ENCODE peak calls at places on chromosomes 11 and 22, in six cellular contexts. B is endodermal cell, P is stomach, R is iPS DF 6.9, J is psoas muscle, T is HCT116. S is an unnamed sample. For H3K9me3, the result is how much of the 10 kb centered on the place peaks cover.

GRCh38 chr11:68130121-68130520 is 8.9 kb upstream of the CHKA start:
- DNase-seq in B (no peak), P (no peak), R (no peak), J (no peak), T (no peak), S (no peak)

GRCh38 chr11:4025248-4025956 is 69.2 kb upstream of the RRM1 start:
- DNase-seq in B (no peak), P (no peak), R (no peak), J (no peak), T (no peak), S (no peak)

GRCh38 chr11:116373107-116373506 is 399.7 kb downstream of the BUD13 start:
- DNase-seq in B (no peak), P (no peak), R (no peak), J (no peak), T (no peak), S (no peak)

GRCh38 chr11:65781152-65781961 is 581 bp upstream of the AP5B1 start:
- DNase-seq in B (peak), P (no peak), R (no peak), J (peak), T (no peak), S (no peak)

GRCh38 chr11:46431211-46431610 is 39.6 kb upstream of the CHRM4 start:
- DNase-seq in B (peak), P (no peak), R (no peak), J (no peak), T (no peak), S (no peak)

GRCh38 chr22:27210111-27210739 is 552.8 kb downstream of the MIAT start:
- DNase-seq in B (no peak), P (no peak), R (no peak), J (no peak), T (no peak), S (no peak)

GRCh38 chr11:111733655-111734088 is 32.5 kb downstream of the PPP2R1B start:
- DNase-seq in B (peak), P (no peak), R (no peak), J (peak), T (no peak), S (no peak)

GRCh38 chr22:21652547-21653545 is 10.7 kb downstream of the SDF2L1 start:
- DNase-seq in B (no peak), P (no peak), R (no peak), J (no peak), T (no peak), S (no peak)

GRCh38 chr11:14249121-14249963 is 109.6 kb downstream of the RRAS2 start:
- DNase-seq in B (peak), P (peak), R (peak), J (peak), T (peak), S (peak)

GRCh38 chr22:37777122-37777687 is 30.5 kb upstream of the GCAT start:
- DNase-seq in B (no peak), P (peak), R (no peak), J (peak), T (peak), S (no peak)

GRCh38 chr11:86064236-86064803 is 4.6 kb downstream of the PICALM start:
- DNase-seq in B (no peak), P (no peak), R (no peak), J (no peak), T (no peak), S (no peak)

GRCh38 chr11:110777765-110778164 is 65.5 kb upstream of the ARHGAP20 start:
- DNase-seq in B (no peak), P (peak), R (no peak), J (no peak), T (no peak), S (no peak)

GRCh38 chr22:37538590-37539357 is 19.6 kb upstream of the CARD10 start:
- DNase-seq in B (peak), P (peak), R (peak), J (peak), T (peak), S (peak)

GRCh38 chr11:58164990-58165389 is 23.9 kb upstream of the OR9Q2 start:
- DNase-seq in B (no peak), P (no peak), R (no peak), J (no peak), T (no peak), S (no peak)

GRCh38 chr11:21646351-21646750 is 546.5 kb upstream of the ANO5 start:
- DNase-seq in B (no peak), P (no peak), R (no peak), J (no peak), T (no peak), S (no peak)

GRCh38 chr11:9550209-9550628 is 23.3 kb upstream of the WEE1 start:
- DNase-seq in B (no peak), P (no peak), R (no peak), J (no peak), T (no peak), S (no peak)

GRCh38 chr22:26606611-26607010 is 11.2 kb downstream of the CRYBB1 start:
- DNase-seq in B (no peak), P (no peak), R (no peak), J (no peak), T (no peak), S (no peak)

GRCh38 chr11:61295596-61295926 is 445 bp upstream of the VWCE start:
- DNase-seq in B (no peak), P (peak), R (no peak), J (no peak), T (no peak), S (no peak)

GRCh38 chr11:126492331-126492730 is 136.8 kb downstream of the ST3GAL4 start:
- DNase-seq in B (no peak), P (no peak), R (no peak), J (peak), T (no peak), S (no peak)

GRCh38 chr22:27844656-27845602 is 43.4 kb upstream of the MN1 start:
- DNase-seq in B (peak), P (no peak), R (no peak), J (no peak), T (no peak), S (no peak)

GRCh38 chr11:121553367-121553766 is 100.6 kb upstream of the SORL1-AS1 start:
- DNase-seq in B (no peak), P (no peak), R (no peak), J (no peak), T (no peak), S (no peak)

GRCh38 chr11:19786644-19787043 is 74.0 kb downstream of the NAV2 start:
- DNase-seq in B (no peak), P (no peak), R (no peak), J (no peak), T (no peak), S (no peak)

GRCh38 chr11:199004-199581 is 6.2 kb downstream of the SCGB1C1 start:
- DNase-seq in B (peak), P (peak), R (no peak), J (no peak), T (no peak), S (no peak)

GRCh38 chr11:131917634-131918384 is 547.4 kb downstream of the NTM start:
- DNase-seq in B (no peak), P (no peak), R (no peak), J (no peak), T (no peak), S (no peak)

GRCh38 chr11:36469063-36469462 is 41.0 kb downstream of the TRAF6 start:
- DNase-seq in B (peak), P (no peak), R (peak), J (no peak), T (no peak), S (no peak)

GRCh38 chr11:110032957-110033570 is 60.1 kb upstream of the ZC3H12C start:
- DNase-seq in B (no peak), P (no peak), R (no peak), J (no peak), T (no peak), S (no peak)

GRCh38 chr11:123196060-123196714 is 1.1 kb upstream of the CLMP start:
- DNase-seq in B (peak), P (no peak), R (no peak), J (no peak), T (no peak), S (no peak)

GRCh38 chr11:93611836-93612677 is 49.4 kb upstream of the CEP295 start:
- DNase-seq in B (no peak), P (peak), R (no peak), J (no peak), T (no peak), S (no peak)

GRCh38 chr11:74683941-74684481 is 47.2 kb downstream of the CHRDL2 start:
- DNase-seq in B (peak), P (no peak), R (no peak), J (peak), T (no peak), S (no peak)

GRCh38 chr22:30637701-30638114 is 2.1 kb downstream of the SLC35E4 start:
- DNase-seq in B (no peak), P (no peak), R (no peak), J (no peak), T (no peak), S (no peak)

GRCh38 chr11:5620606-5621521 is 3.9 kb upstream of the TRIM34 start:
- DNase-seq in B (no peak), P (no peak), R (no peak), J (no peak), T (no peak), S (no peak)

GRCh38 chr22:38397189-38398097 is 57.6 kb downstream of the KCNJ4 start:
- DNase-seq in B (peak), P (no peak), R (no peak), J (no peak), T (no peak), S (no peak)

GRCh38 chr11:6606471-6607189 is 3.1 kb downstream of the ILK start:
- DNase-seq in B (peak), P (peak), R (peak), J (peak), T (peak), S (no peak)

GRCh38 chr11:77346906-77347603 is 45.6 kb upstream of the GDPD4 start:
- DNase-seq in B (no peak), P (no peak), R (no peak), J (no peak), T (no peak), S (no peak)

GRCh38 chr11:3781423-3781822 is 15.9 kb downstream of the NUP98 start:
- DNase-seq in B (no peak), P (no peak), R (no peak), J (no peak), T (no peak), S (no peak)

GRCh38 chr11:128524172-128524571 is 63.2 kb downstream of the ETS1 start:
- DNase-seq in B (no peak), P (no peak), R (no peak), J (no peak), T (no peak), S (no peak)

GRCh38 chr22:39725351-39726035 is 154.9 kb downstream of the CACNA1I start:
- DNase-seq in B (peak), P (no peak), R (no peak), J (no peak), T (no peak), S (no peak)

GRCh38 chr11:44568706-44569473 is 3.4 kb downstream of the CD82 start:
- DNase-seq in B (no peak), P (peak), R (no peak), J (peak), T (no peak), S (peak)

GRCh38 chr11:44572884-44573283 is 7.4 kb downstream of the CD82 start:
- DNase-seq in B (peak), P (peak), R (peak), J (no peak), T (no peak), S (no peak)

GRCh38 chr11:44568358-44568705 is 2.9 kb downstream of the CD82 start:
- DNase-seq in B (no peak), P (no peak), R (no peak), J (no peak), T (no peak), S (no peak)

GRCh38 chr11:44572431-44572830 is 7.0 kb downstream of the CD82 start:
- DNase-seq in B (no peak), P (no peak), R (no peak), J (no peak), T (no peak), S (no peak)

GRCh38 chr11:44570411-44571155 is 5.1 kb downstream of the CD82 start:
- DNase-seq in B (no peak), P (no peak), R (no peak), J (no peak), T (no peak), S (no peak)
- H3K9me3 ChIP-seq in B (under half), P (under half), R (under half), J (under half), T (under half), S (under half)

DNA sequence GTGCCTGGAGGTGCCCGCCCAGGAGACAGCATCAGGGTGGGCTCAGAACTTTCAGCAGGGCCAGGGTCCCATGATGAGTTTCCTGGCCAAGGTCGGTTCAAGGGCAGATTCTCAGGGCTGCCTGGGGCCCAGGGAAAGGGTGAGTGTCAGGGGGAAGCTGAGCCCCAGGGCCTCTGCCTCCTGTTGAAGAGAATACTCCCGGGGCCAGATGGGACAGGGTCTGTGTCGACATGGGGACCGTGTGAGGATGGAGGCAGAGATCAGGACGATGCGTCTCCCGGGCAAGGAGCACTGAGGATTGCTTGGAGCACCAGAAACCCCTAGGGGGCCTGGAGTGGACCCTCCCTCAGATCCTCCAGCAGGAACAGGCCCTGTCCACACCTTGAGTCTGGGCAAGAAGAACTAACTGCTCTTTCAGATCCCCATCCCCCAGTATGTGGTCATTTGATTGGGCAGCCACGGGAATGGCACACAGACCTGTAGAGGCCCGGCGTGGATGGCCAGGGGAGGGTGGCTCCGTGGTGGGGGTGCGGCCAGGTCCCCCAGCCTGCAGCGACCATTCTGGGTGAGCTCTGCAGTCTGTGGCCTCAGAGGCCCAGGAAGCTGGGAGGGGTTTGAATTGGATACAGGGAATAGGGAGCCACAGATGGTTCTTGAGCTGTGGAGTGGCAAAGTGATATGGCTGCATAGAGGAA is 1078.7 kb downstream of the BRD1 start:
- DNase-seq in B (no peak), P (peak), R (no peak), J (no peak), T (no peak), S (no peak)
- H3K9me3 ChIP-seq in B (under half), P (under half), R (under half), J (under half), T (under half), S (under half)

GRCh38 chr11:63671322-63672155 is at the start of gene ATL3:
- DNase-seq in B (peak), P (peak), R (peak), J (peak), T (peak), S (peak)
- H3K9me3 ChIP-seq in B (under half), P (under half), R (under half), J (under half), T (under half), S (under half)

GRCh38 chr11:71065794-71066193 is 186.6 kb downstream of the SHANK2 start:
- DNase-seq in B (no peak), P (no peak), R (no peak), J (no peak), T (no peak), S (no peak)

GRCh38 chr11:71066311-71066710 is 186.1 kb downstream of the SHANK2 start:
- DNase-seq in B (no peak), P (no peak), R (no peak), J (no peak), T (no peak), S (no peak)

GRCh38 chr11:71064702-71065515 is 187.5 kb downstream of the SHANK2 start:
- DNase-seq in B (no peak), P (no peak), R (no peak), J (no peak), T (no peak), S (no peak)

GRCh38 chr11:71068963-71069362 is 183.4 kb downstream of the SHANK2 start:
- DNase-seq in B (no peak), P (no peak), R (no peak), J (no peak), T (no peak), S (no peak)

GRCh38 chr11:71067753-71068152 is 184.6 kb downstream of the SHANK2 start:
- DNase-seq in B (no peak), P (no peak), R (no peak), J (no peak), T (no peak), S (no peak)
- H3K9me3 ChIP-seq in B (under half), P (under half), R (under half), J (under half), T (under half), S (under half)

DNA sequence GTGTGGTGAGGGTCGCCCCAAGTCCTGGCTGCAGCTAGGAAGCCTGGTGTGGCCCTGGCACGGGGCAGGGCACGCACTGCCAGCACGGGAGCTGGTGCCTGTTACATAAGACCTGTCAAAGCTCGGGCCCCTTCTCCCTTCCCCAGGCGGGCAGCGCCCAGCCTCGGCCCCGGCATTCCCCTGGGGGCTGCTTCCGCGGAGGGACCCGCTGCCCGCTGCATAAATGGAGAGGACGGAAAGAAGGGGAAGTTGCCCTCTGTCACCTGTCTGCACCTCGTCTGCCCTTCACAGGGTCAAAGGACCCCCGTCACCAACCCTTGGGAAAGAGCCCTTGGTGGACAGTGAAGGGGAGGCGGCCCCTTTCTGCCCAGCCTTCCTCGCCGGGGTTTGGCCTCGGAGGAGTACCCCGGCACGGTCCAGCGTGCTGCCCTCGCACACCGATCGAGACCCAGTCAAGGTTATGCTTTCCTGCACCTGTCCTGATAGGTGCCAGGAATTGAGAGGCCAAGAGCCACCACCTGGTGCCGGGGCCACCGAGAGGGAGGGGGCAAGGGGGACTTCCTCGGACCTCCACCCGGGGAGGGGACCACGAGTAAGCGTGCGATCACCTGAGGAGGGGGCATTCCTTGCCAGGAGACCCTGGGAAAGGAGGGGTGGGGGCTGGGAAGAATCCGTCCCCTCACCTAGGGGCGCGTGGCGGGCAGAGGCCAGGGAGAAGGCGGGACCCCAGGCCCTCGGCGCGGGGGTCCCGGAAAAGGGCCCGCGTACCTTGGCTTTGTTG is 16.8 kb upstream of the MFRP start:
- DNase-seq in B (peak), P (no peak), R (no peak), J (no peak), T (no peak), S (no peak)
- H3K9me3 ChIP-seq in B (under half), P (under half), R (under half), J (under half), T (under half), S (under half)

DNA sequence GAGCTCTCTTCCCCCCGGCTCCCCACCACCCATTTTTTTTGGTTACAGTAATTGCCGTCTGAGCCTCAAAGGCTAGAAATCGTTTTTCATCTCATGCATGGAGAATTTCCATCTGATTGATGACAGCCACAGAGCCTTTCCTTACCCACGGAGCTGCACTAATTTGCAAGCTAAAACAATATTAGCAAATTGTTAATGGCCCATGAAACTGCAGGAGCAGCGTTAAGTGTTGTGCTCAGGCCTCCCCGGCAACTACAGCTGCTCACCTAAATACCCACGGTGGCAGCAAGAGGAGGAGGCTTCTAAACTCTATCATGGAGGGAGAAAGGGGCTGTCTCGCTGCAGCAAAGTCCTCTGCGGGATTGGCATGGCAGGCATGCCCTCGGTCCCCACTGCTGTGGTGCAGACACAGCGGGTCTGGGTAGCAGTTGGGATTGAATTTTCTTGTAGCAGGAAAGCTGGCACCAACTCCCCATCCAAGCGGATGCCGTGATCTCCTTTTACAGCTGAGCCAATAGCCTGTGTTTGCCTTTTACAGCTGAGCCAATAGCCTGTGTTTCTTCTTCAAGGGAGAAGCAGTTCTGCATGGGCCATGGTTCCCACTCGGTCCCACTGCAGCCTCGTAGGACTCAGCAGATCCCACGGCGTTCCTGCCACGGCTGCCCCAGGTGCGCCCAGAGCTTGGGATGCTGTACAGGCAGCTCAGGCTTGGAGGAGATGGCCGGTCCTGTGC is 412.3 kb downstream of the BRD1 start:
- DNase-seq in B (peak), P (no peak), R (no peak), J (no peak), T (no peak), S (no peak)
- H3K9me3 ChIP-seq in B (under half), P (under half), R (under half), J (under half), T (under half), S (under half)

DNA sequence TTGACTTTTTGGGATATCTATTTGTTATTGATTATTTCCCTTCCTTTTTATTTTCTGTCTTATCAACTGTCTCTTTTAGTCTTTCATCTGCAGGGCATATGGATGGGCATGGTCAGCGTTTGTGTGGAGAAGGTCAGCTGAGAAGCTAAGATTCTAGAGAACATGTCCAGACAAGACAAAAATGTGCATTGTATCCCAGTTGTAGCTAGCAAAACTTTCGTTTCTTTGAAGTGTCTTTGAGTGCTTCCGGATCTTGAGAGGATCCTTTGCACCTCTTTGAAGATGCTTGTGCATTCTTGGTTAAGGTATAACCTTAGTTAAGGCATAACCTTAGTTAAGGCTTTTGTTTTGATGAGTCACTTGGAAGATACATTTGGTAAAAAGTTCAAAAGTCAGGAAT is 329.9 kb upstream of the LRRC4C start:
- DNase-seq in B (no peak), P (no peak), R (no peak), J (no peak), T (no peak), S (no peak)
- H3K9me3 ChIP-seq in B (under half), P (under half), R (under half), J (under half), T (under half), S (under half)

GRCh38 chr22:49640366-49641095 is 187.1 kb downstream of the BRD1 start:
- DNase-seq in B (no peak), P (no peak), R (no peak), J (no peak), T (no peak), S (no peak)
- H3K9me3 ChIP-seq in B (under half), P (under half), R (under half), J (under half), T (under half), S (under half)

GRCh38 chr11:2652362-2652761 is 47.4 kb downstream of the KCNQ1OT1 start:
- DNase-seq in B (no peak), P (no peak), R (no peak), J (no peak), T (no peak), S (no peak)
- H3K9me3 ChIP-seq in B (half or more), P (half or more), R (under half), J (under half), T (under half), S (under half)

S was measured in T-helper 17 cell.